ENCODE peak calls at places on chromosomes 16 and 17, in seven cellular contexts. F is endothelial cell, R is AG04450, J is fibroblast of mammary gland, I is ascending aorta, G is endodermal cell, P is cardiac fibroblast. M is an unnamed sample.

GRCh38 chr17:20256144-20256543 is 211.2 kb downstream of the LGALS9B start:
- DNase-seq in F (no peak), R (no peak), J (no peak), I (no peak), G (no peak), P (no peak), M (no peak)

GRCh38 chr16:7160093-7160492 is 172.6 kb upstream of the RBFOX1 start:
- DNase-seq in F (no peak), R (no peak), J (no peak), I (no peak), G (no peak), P (no peak), M (no peak)

GRCh38 chr16:60214321-60214720 is 1480.2 kb upstream of the GOT2 start:
- DNase-seq in F (no peak), R (no peak), J (no peak), I (no peak), G (no peak), P (no peak), M (no peak)

GRCh38 chr16:14186954-14187306 is 115.8 kb downstream of the MRTFB start:
- DNase-seq in F (no peak), R (no peak), J (peak; percentile 36), I (no peak), G (no peak), P (peak; percentile 45), M (no peak)

GRCh38 chr17:47363171-47363570 is 39.4 kb downstream of the EFCAB13 start:
- DNase-seq in F (no peak), R (no peak), J (peak; percentile 2), I (no peak), G (no peak), P (peak; percentile 9), M (no peak)

GRCh38 chr16:24737391-24737871 is 8.0 kb downstream of the TNRC6A start:
- DNase-seq in F (no peak), R (no peak), J (peak; percentile 51), I (no peak), G (no peak), P (peak; percentile 59), M (peak; percentile 39)

GRCh38 chr17:9729735-9730420 is 61.5 kb downstream of the DHRS7C start:
- DNase-seq in F (no peak), R (no peak), J (peak; percentile 5), I (no peak), G (no peak), P (peak; percentile 2), M (no peak)

GRCh38 chr17:40554646-40555295 is 10.5 kb downstream of the CCR7 start:
- DNase-seq in F (no peak), R (no peak), J (no peak), I (no peak), G (peak; percentile 55), P (no peak), M (no peak)

GRCh38 chr16:81531415-81531814 is 86.8 kb downstream of the CMIP start:
- DNase-seq in F (no peak), R (no peak), J (peak; percentile 28), I (no peak), G (no peak), P (no peak), M (no peak)

GRCh38 chr16:54366005-54366634 is 79.5 kb upstream of the IRX3 start:
- DNase-seq in F (no peak), R (no peak), J (no peak), I (no peak), G (no peak), P (no peak), M (no peak)

GRCh38 chr17:15263680-15264079 is 1.4 kb downstream of the PMP22 start:
- DNase-seq in F (no peak), R (no peak), J (peak; percentile 22), I (no peak), G (peak; percentile 36), P (peak; percentile 13), M (no peak)

GRCh38 chr16:3058173-3059030 is 7.0 kb upstream of the IL32 start:
- DNase-seq in F (peak; percentile 45), R (no peak), J (peak; percentile 16), I (no peak), G (peak; percentile 90), P (peak; percentile 43), M (no peak)

GRCh38 chr16:26175944-26176343 is 484.2 kb downstream of the HS3ST4 start:
- DNase-seq in F (no peak), R (no peak), J (no peak), I (no peak), G (peak; percentile 43), P (no peak), M (no peak)

GRCh38 chr17:1764274-1764673 is 2.4 kb downstream of the SERPINF1 start:
- DNase-seq in F (no peak), R (peak; percentile 75), J (peak; percentile 95), I (peak; percentile 41), G (no peak), P (peak; percentile 92), M (no peak)

GRCh38 chr17:57114085-57114673 is 29.1 kb downstream of the AKAP1 start:
- DNase-seq in F (peak; percentile 74), R (no peak), J (peak; percentile 25), I (no peak), G (peak; percentile 97), P (peak; percentile 40), M (no peak)

GRCh38 chr17:11296994-11297393 is 56.0 kb downstream of the SHISA6 start:
- DNase-seq in F (no peak), R (no peak), J (peak; percentile 3), I (no peak), G (no peak), P (no peak), M (no peak)

GRCh38 chr17:49230636-49231562 is at the start of gene PHOSPHO1:
- DNase-seq in F (peak; percentile 85), R (peak; percentile 30), J (peak; percentile 68), I (peak; percentile 40), G (peak; percentile 99), P (peak; percentile 78), M (peak; percentile 55)
- TF ChIP-seq CTCF in F (no peak), R (no peak), J (no peak), I (no peak), G (no peak), P (no peak), M (no peak)

GRCh38 chr17:41959030-41959335 is 7.6 kb upstream of the CNP start:
- DNase-seq in F (no peak), R (no peak), J (no peak), I (no peak), G (no peak), P (no peak), M (no peak)

GRCh38 chr17:41957869-41958231 is 8.7 kb upstream of the CNP start:
- DNase-seq in F (no peak), R (no peak), J (no peak), I (no peak), G (no peak), P (no peak), M (no peak)

GRCh38 chr17:41959336-41960095 is 7.1 kb upstream of the CNP start:
- DNase-seq in F (peak; percentile 65), R (peak; percentile 15), J (peak; percentile 69), I (no peak), G (peak; percentile 94), P (peak; percentile 74), M (peak; percentile 37)

GRCh38 chr17:41957058-41957868 is 9.3 kb upstream of the CNP start:
- DNase-seq in F (peak; percentile 46), R (no peak), J (no peak), I (no peak), G (peak; percentile 77), P (peak; percentile 41), M (no peak)

GRCh38 chr17:41956522-41956921 is 10.1 kb upstream of the CNP start:
- DNase-seq in F (no peak), R (no peak), J (no peak), I (no peak), G (no peak), P (no peak), M (no peak)
- TF ChIP-seq CTCF in F (no peak), R (no peak), J (no peak), I (no peak), G (no peak), P (no peak), M (no peak)

GRCh38 chr16:49641250-49641649 is 214.7 kb downstream of the ZNF423 start:
- DNase-seq in F (no peak), R (no peak), J (no peak), I (no peak), G (no peak), P (no peak), M (no peak)

GRCh38 chr16:49645263-49645662 is 210.6 kb downstream of the ZNF423 start:
- DNase-seq in F (no peak), R (no peak), J (no peak), I (no peak), G (no peak), P (no peak), M (no peak)

GRCh38 chr16:49640606-49641005 is 215.3 kb downstream of the ZNF423 start:
- DNase-seq in F (no peak), R (no peak), J (no peak), I (no peak), G (no peak), P (no peak), M (no peak)

GRCh38 chr16:49643429-49644142 is 212.3 kb downstream of the ZNF423 start:
- DNase-seq in F (no peak), R (no peak), J (peak; percentile 86), I (no peak), G (no peak), P (peak; percentile 93), M (peak; percentile 49)

DNA sequence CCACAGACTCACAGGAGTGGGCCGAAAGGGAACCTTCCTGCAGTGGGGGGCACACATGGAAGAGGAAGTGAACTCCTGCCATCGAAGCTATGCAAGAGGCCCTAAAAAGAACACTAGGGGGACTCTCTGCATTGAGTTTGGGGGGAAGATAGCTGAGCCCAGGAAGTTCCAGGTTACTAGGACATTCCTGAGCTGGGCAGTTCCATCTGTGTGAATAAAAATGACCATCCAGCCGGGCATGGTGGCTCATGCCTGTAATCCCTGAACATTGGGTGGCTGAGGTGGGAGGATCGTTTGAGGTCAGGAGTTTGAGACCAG is 211.8 kb downstream of the ZNF423 start:
- DNase-seq in F (no peak), R (no peak), J (peak; percentile 48), I (no peak), G (no peak), P (peak; percentile 73), M (peak; percentile 16)
- TF ChIP-seq CTCF in F (no peak), R (peak; percentile 35), J (peak; percentile 42), I (no peak), G (peak; percentile 51), P (peak; percentile 34), M (peak; percentile 52)

GRCh38 chr17:17943281-17943984 is 28.8 kb downstream of the TOM1L2 start:
- DNase-seq in F (no peak), R (no peak), J (no peak), I (no peak), G (peak; percentile 82), P (no peak), M (no peak)
- TF ChIP-seq CTCF in F (no peak), R (no peak), J (no peak), I (no peak), G (no peak), P (no peak), M (no peak)

M was measured in astrocyte of the cerebellum.